ENCODE peak calls at places on chromosomes 16 and 17, in five cellular contexts. L is D341Med; H is CD8-positive, alpha-beta T cell; K is body of pancreas; M is HEK293T. X is an unnamed sample.

GRCh38 chr17:28828294-28829040 is 14.1 kb downstream of the FAM222B start:
- DNase-seq in L (no peak), H (no peak), K (no peak), M (no peak), X (no peak)

GRCh38 chr17:77214743-77215142 is 74.0 kb downstream of the SEC14L1 start:
- DNase-seq in L (peak), H (no peak), K (no peak), M (peak), X (peak)

GRCh38 chr17:59361916-59362810 is 30.7 kb downstream of the YPEL2 start:
- DNase-seq in L (no peak), H (peak), K (no peak), M (no peak), X (no peak)

GRCh38 chr17:13619462-13619861 is 17.7 kb upstream of the HS3ST3A1 start:
- DNase-seq in L (no peak), H (no peak), K (no peak), M (no peak), X (no peak)

GRCh38 chr17:2723997-2724782 is 12.6 kb upstream of the CLUH start:
- DNase-seq in L (peak), H (no peak), K (no peak), M (no peak), X (no peak)

GRCh38 chr16:3509470-3509928 is 8.7 kb downstream of the CLUAP1 start:
- DNase-seq in L (no peak), H (peak), K (no peak), M (no peak), X (peak)

GRCh38 chr17:47704781-47705180 is 10.8 kb downstream of the TBKBP1 start:
- DNase-seq in L (no peak), H (no peak), K (no peak), M (no peak), X (no peak)

GRCh38 chr16:71383054-71383773 is 24.7 kb downstream of the CALB2 start:
- DNase-seq in L (no peak), H (no peak), K (no peak), M (no peak), X (peak)

GRCh38 chr17:2405247-2405926 is 4.5 kb upstream of the MNT start:
- DNase-seq in L (no peak), H (no peak), K (no peak), M (no peak), X (no peak)

GRCh38 chr17:7293821-7294613 is 422 bp downstream of the YBX2 start:
- DNase-seq in L (peak), H (no peak), K (peak), M (no peak), X (peak)

GRCh38 chr16:3180445-3180878 is 7.5 kb upstream of the OR1F1 start:
- DNase-seq in L (no peak), H (no peak), K (no peak), M (no peak), X (no peak)

GRCh38 chr17:42107597-42108576 is 4.6 kb downstream of the DHX58 start:
- DNase-seq in L (peak), H (peak), K (peak), M (peak), X (peak)

GRCh38 chr16:31192856-31193642 is 9.5 kb downstream of the PYCARD start:
- DNase-seq in L (no peak), H (no peak), K (no peak), M (no peak), X (no peak)

GRCh38 chr17:74522381-74523090 is 8.7 kb downstream of the CD300LB start:
- DNase-seq in L (peak), H (no peak), K (no peak), M (peak), X (no peak)

GRCh38 chr17:47810200-47810821 is 11.3 kb downstream of the OSBPL7 start:
- DNase-seq in L (peak), H (no peak), K (peak), M (no peak), X (no peak)

GRCh38 chr17:82520041-82520910 is 744 bp downstream of the FOXK2 start:
- DNase-seq in L (peak), H (peak), K (peak), M (no peak), X (peak)

GRCh38 chr17:81279278-81280073 is 15.6 kb downstream of the SLC38A10 start:
- DNase-seq in L (no peak), H (no peak), K (no peak), M (no peak), X (no peak)

GRCh38 chr17:34997355-34997862 is 17.1 kb downstream of the LIG3 start:
- DNase-seq in L (no peak), H (no peak), K (peak), M (no peak), X (peak)

GRCh38 chr17:40557531-40558299 is 7.6 kb downstream of the CCR7 start:
- DNase-seq in L (peak), H (no peak), K (peak), M (no peak), X (no peak)

GRCh38 chr17:9024497-9024896 is 3.2 kb downstream of the NTN1 start:
- DNase-seq in L (no peak), H (no peak), K (no peak), M (no peak), X (no peak)

GRCh38 chr17:76296186-76296585 is 11.9 kb downstream of the QRICH2 start:
- DNase-seq in L (no peak), H (no peak), K (no peak), M (no peak), X (no peak)

GRCh38 chr16:31094088-31094423 is 541 bp downstream of the VKORC1 start:
- DNase-seq in L (peak), H (no peak), K (no peak), M (no peak), X (no peak)

GRCh38 chr17:73141411-73141810 is 23.4 kb upstream of the SSTR2 start:
- DNase-seq in L (peak), H (no peak), K (no peak), M (no peak), X (no peak)

X was measured in RPMI8226.